ENCODE peak calls at places on chromosomes 5 and 9, in ten cellular contexts. G is fibroblast of mammary gland, Y is AG04450, M is hepatocyte, E is body of pancreas, D is fibroblast of lung, C is neural progenitor cell, O is IMR-90, H is psoas muscle, U is MM.1S. Q is an unnamed sample.

GRCh38 chr5:89929834-89930233 is 479.7 kb downstream of the CETN3 start:
- DNase-seq in G (peak), Y (no peak), M (no peak), E (no peak), D (peak), C (no peak), O (no peak), H (no peak), U (no peak), Q (peak)

GRCh38 chr5:167582263-167582662 is 709.2 kb upstream of the WWC1 start:
- DNase-seq in G (peak), Y (no peak), M (no peak), E (no peak), D (no peak), C (no peak), O (peak), H (no peak), U (no peak), Q (no peak)

GRCh38 chr5:153756540-153756939 is 266.1 kb downstream of the GRIA1 start:
- DNase-seq in G (peak), Y (no peak), M (no peak), E (no peak), D (peak), C (peak), O (peak), H (no peak), U (no peak), Q (no peak)

GRCh38 chr9:118336952-118337349 is 632.7 kb downstream of the TLR4 start:
- DNase-seq in G (no peak), Y (no peak), M (no peak), E (no peak), D (peak), C (no peak), O (no peak), H (no peak), U (no peak), Q (no peak)

GRCh38 chr5:3277590-3278196 is 317.9 kb upstream of the IRX1 start:
- DNase-seq in G (no peak), Y (no peak), M (no peak), E (no peak), D (no peak), C (peak), O (no peak), H (no peak), U (no peak), Q (no peak)

GRCh38 chr5:117973785-117974184 is 1014.6 kb downstream of the DTWD2 start:
- DNase-seq in G (no peak), Y (no peak), M (no peak), E (no peak), D (no peak), C (no peak), O (no peak), H (no peak), U (no peak), Q (no peak)

GRCh38 chr5:77181596-77182304 is 28.7 kb upstream of the PDE8B start:
- DNase-seq in G (no peak), Y (no peak), M (peak), E (no peak), D (no peak), C (no peak), O (no peak), H (no peak), U (no peak), Q (no peak)

GRCh38 chr5:78779262-78779661 is 130.7 kb upstream of the LHFPL2 start:
- DNase-seq in G (peak), Y (no peak), M (no peak), E (no peak), D (no peak), C (no peak), O (peak), H (no peak), U (no peak), Q (no peak)

GRCh38 chr5:110840347-110840960 is 101.6 kb downstream of the SLC25A46 start:
- DNase-seq in G (no peak), Y (no peak), M (no peak), E (no peak), D (no peak), C (no peak), O (no peak), H (no peak), U (no peak), Q (no peak)

GRCh38 chr9:68427216-68427994 is 71.0 kb downstream of the PGM5 start:
- DNase-seq in G (no peak), Y (no peak), M (no peak), E (no peak), D (no peak), C (peak), O (no peak), H (no peak), U (no peak), Q (no peak)

GRCh38 chr5:35035271-35035670 is 12.5 kb downstream of the AGXT2 start:
- DNase-seq in G (no peak), Y (no peak), M (no peak), E (no peak), D (peak), C (no peak), O (no peak), H (no peak), U (no peak), Q (no peak)

GRCh38 chr5:131109540-131110255 is 55.4 kb downstream of the HINT1 start:
- DNase-seq in G (peak), Y (no peak), M (peak), E (peak), D (peak), C (peak), O (peak), H (no peak), U (peak), Q (peak)

GRCh38 chr9:31304576-31304975 is 1079.9 kb upstream of the ACO1 start:
- DNase-seq in G (peak), Y (no peak), M (peak), E (no peak), D (peak), C (no peak), O (peak), H (no peak), U (no peak), Q (peak)

GRCh38 chr5:126499742-126500396 is 76.7 kb downstream of the GRAMD2B start:
- DNase-seq in G (peak), Y (no peak), M (peak), E (no peak), D (no peak), C (peak), O (no peak), H (no peak), U (peak), Q (no peak)

GRCh38 chr5:171783051-171783450 is 2.6 kb upstream of the SMIM23 start:
- DNase-seq in G (peak), Y (peak), M (no peak), E (no peak), D (peak), C (no peak), O (peak), H (no peak), U (no peak), Q (peak)

GRCh38 chr5:154309805-154310204 is 119.3 kb downstream of the GALNT10 start:
- DNase-seq in G (no peak), Y (no peak), M (no peak), E (no peak), D (peak), C (no peak), O (no peak), H (no peak), U (no peak), Q (peak)

GRCh38 chr5:173823721-173824567 is 64.2 kb upstream of the CPEB4 start:
- DNase-seq in G (peak), Y (peak), M (peak), E (peak), D (peak), C (peak), O (peak), H (no peak), U (no peak), Q (peak)

GRCh38 chr5:84028093-84028492 is 307.4 kb upstream of the HAPLN1 start:
- DNase-seq in G (peak), Y (no peak), M (no peak), E (no peak), D (peak), C (no peak), O (peak), H (no peak), U (no peak), Q (peak)

GRCh38 chr5:107478068-107478641 is 192.6 kb downstream of the EFNA5 start:
- DNase-seq in G (no peak), Y (no peak), M (no peak), E (no peak), D (no peak), C (no peak), O (no peak), H (no peak), U (no peak), Q (no peak)

GRCh38 chr9:79573697-79573976 is 1.9 kb downstream of the TLE4 start:
- DNase-seq in G (no peak), Y (no peak), M (peak), E (no peak), D (no peak), C (no peak), O (no peak), H (no peak), U (no peak), Q (no peak)

GRCh38 chr9:137663584-137663983 is 44.8 kb downstream of the EHMT1 start:
- DNase-seq in G (no peak), Y (no peak), M (no peak), E (no peak), D (no peak), C (no peak), O (no peak), H (no peak), U (no peak), Q (no peak)
- H3K4me3 ChIP-seq in G (no peak), Y (no peak), M (no peak), E (no peak), D (no peak), C (no peak), O (no peak), H (no peak), U (no peak), Q (no peak)

DNA sequence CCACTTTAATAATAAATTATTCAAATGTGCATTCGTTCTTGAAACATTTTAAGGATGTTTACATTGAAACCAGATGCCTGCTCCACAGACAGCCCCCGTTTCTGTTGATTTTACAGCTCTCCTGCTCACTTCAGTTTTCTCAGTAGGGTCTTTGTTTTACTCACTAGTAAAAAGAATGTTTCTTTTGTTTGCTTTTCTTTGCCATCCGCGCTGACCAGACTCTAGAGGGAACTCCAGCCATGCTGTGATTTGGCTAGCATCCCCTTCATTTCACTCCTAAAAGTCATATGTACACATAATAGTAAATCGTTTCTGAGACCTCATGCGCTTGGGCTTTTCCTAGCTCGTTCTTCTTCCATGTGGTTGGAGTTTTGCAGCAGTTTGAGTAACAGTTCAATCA is 28.7 kb upstream of the PALM2AKAP2 start:
- DNase-seq in G (no peak), Y (peak), M (peak), E (no peak), D (peak), C (peak), O (peak), H (no peak), U (no peak), Q (no peak)
- TF ChIP-seq CTCF in G (no peak), Y (peak), M (no peak), E (no peak), D (no peak), C (no peak), O (peak), H (no peak), U (no peak), Q (no peak)

GRCh38 chr9:130663258-130664171 is 879 bp upstream of the PRDM12 start:
- DNase-seq in G (no peak), Y (no peak), M (no peak), E (no peak), D (no peak), C (peak), O (no peak), H (no peak), U (no peak), Q (no peak)
- H3K4me3 ChIP-seq in G (no peak), Y (no peak), M (no peak), E (no peak), D (no peak), C (peak), O (no peak), H (peak), U (no peak), Q (no peak)

DNA sequence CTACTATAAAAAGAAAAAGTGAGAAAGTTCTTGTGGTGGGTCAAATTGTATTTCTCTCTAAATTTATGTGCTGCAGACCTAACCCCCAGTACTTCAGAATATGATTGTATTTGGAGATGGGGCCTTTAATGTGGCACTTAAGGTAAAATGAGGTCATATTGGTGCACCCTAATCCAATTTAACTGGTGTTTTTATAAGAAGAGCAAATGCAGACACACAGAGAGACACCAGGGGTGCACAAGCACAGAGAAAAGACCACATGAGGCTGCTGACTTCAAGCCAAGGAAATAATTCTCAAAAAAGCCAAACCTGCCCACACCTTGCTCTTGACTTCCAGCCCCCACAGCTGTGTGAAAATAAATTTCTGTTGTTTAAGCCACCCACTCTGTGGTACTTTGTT is 80.2 kb upstream of the HTR4 start:
- DNase-seq in G (no peak), Y (no peak), M (no peak), E (no peak), D (no peak), C (no peak), O (no peak), H (no peak), U (no peak), Q (no peak)
- TF ChIP-seq CTCF in G (no peak), Y (no peak), M (no peak), E (no peak), D (no peak), C (no peak), O (no peak), H (no peak), U (no peak), Q (no peak)

DNA sequence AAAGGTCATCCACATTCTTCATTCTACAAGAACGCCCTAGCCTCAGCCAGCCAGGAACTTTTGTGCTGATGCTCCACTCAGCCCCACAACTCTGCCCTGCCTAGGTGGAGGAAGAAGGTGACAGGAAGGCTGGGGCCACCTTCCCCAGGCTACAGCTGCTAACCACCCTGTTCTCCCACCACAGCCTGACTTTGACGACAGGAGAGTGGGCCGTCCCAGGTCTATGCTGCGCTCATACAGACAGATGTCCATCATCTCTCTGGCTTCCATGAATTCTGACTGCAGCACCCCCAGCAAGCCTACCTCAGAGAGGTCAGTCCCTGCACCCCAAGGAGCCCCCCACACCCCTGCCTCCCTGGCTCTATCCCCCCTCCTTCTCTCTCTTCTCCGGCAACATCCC is 28.2 kb upstream of the FOXI1 start:
- DNase-seq in G (no peak), Y (no peak), M (no peak), E (no peak), D (no peak), C (no peak), O (no peak), H (no peak), U (no peak), Q (no peak)
- H3K4me3 ChIP-seq in G (no peak), Y (no peak), M (no peak), E (no peak), D (no peak), C (no peak), O (no peak), H (no peak), U (no peak), Q (no peak)

GRCh38 chr9:121299125-121299466 is 31.1 kb downstream of the GSN start:
- DNase-seq in G (no peak), Y (no peak), M (peak), E (no peak), D (no peak), C (no peak), O (no peak), H (no peak), U (no peak), Q (no peak)

GRCh38 chr9:121300283-121301119 is 32.5 kb downstream of the GSN start:
- DNase-seq in G (no peak), Y (no peak), M (no peak), E (no peak), D (no peak), C (no peak), O (no peak), H (no peak), U (no peak), Q (no peak)

GRCh38 chr9:121298689-121299112 is 30.7 kb downstream of the GSN start:
- DNase-seq in G (peak), Y (no peak), M (no peak), E (no peak), D (no peak), C (peak), O (no peak), H (no peak), U (no peak), Q (no peak)

GRCh38 chr9:121298016-121298538 is 30.1 kb downstream of the GSN start:
- DNase-seq in G (no peak), Y (no peak), M (no peak), E (no peak), D (no peak), C (peak), O (no peak), H (no peak), U (no peak), Q (no peak)

DNA sequence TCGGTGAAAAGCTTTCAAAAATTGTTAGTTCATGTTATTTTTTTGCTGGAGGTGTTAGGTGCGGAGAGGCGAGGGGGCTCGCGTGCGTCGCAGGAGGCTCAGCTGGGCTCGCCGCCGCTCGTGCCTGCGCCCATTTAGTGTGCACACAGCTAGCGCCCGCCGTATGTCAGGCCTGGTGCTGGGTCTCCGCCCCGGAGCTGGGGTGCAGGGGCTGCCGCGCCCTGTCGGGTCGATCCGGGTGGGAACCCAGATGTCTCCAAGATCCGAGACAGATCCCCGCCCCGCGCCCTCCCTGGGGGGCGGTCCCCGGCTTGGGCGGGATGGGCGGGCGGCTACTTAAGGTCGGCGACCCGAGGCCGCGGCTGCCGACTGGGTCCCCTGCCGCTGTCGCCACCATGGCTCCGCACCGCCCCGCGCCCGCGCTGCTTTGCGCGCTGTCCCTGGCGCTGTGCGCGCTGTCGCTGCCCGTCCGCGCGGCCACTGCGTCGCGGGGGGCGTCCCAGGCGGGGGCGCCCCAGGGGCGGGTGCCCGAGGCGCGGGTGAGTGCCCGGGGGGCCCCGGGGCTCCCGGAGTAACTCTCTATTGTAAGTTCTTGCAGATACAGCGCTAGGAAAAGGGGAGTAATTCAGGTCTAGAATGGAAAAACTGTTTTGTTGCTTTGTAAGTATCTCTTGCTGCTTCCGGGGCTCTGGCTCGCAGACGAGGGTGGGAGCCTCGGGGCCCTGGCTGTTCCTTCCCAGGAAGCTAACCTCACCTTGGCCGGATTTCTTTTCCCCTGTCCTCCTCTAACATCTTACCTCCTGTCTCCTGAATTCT is 31.7 kb downstream of the GSN start:
- DNase-seq in G (no peak), Y (no peak), M (peak), E (no peak), D (no peak), C (peak), O (no peak), H (peak), U (no peak), Q (peak)
- TF ChIP-seq CTCF in G (no peak), Y (no peak), M (no peak), E (no peak), D (no peak), C (no peak), O (no peak), H (no peak), U (no peak), Q (no peak)

GRCh38 chr9:35906923-35907699 is 1.1 kb downstream of the HRCT1 start:
- DNase-seq in G (peak), Y (no peak), M (peak), E (peak), D (peak), C (peak), O (peak), H (peak), U (no peak), Q (peak)
- H3K4me3 ChIP-seq in G (peak), Y (peak), M (no peak), E (no peak), D (peak), C (no peak), O (no peak), H (peak), U (no peak), Q (peak)

GRCh38 chr9:89592963-89593775 is 11.6 kb upstream of the GADD45G start:
- DNase-seq in G (peak), Y (no peak), M (peak), E (no peak), D (peak), C (peak), O (peak), H (no peak), U (no peak), Q (no peak)
- TF ChIP-seq CTCF in G (no peak), Y (peak), M (peak), E (no peak), D (peak), C (peak), O (peak), H (no peak), U (no peak), Q (no peak)

DNA sequence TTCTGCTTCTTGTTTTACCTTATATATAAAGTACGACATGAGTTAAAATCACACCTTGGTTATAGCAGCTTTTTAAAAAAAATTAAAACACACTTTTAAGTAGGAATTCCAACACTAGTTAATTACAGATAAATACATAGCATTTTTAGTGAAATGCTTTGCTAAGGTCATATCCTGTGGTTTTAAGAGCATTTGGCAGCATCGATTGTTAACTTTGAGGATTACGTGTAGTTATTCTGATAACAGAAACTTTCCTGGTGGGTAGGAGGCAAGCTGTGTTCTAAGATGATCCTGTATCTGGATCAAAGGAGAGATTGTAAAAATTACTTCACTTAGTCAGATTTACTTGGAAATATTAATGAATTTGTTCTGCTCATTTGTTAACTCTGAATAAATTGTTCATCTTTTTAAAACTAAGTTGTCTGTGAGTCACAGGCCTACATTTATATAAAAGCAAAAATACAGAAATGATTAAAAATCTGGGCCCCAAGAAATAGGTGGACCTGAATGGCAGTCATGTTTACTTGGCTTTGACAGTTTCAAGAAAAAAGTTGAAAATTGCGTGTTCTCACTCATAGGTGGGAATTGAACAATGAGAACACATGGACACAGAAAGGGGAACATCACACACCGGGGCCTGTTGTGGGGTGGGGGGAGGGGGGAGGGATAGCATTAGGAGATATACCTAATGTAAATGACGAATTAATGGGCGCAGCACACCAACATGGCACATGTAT is 58.4 kb downstream of the TRIO start:
- DNase-seq in G (peak), Y (no peak), M (no peak), E (no peak), D (peak), C (no peak), O (peak), H (no peak), U (no peak), Q (no peak)
- H3K4me3 ChIP-seq in G (no peak), Y (no peak), M (no peak), E (no peak), D (no peak), C (no peak), O (no peak), H (no peak), U (no peak), Q (no peak)

Q was measured in AG10803.